ENCODE peak calls at places on chromosomes 1 and 21, in ten cellular contexts. Z is A172; R is GDM1; O is hypothalamus; A is GM19239; M is stimulated activated naive CD8-positive, alpha-beta T cell treated with anti-CD3 and anti-CD28 coated beads, Interleukin-15, amount 100 ng/mL, for 72 hours; N is activated CD4-positive, alpha-beta T cell treated with anti-CD3 and anti-CD28 coated beads, Interleukin-2, amount 10 ng/mL, durations not matched to agents 7 days and 5 days; W is cardiac muscle cell; L is skeletal muscle cell; J is H7. S is an unnamed sample.

GRCh38 chr1:243793298-243793697 is 56.7 kb downstream of the AKT3 start:
- DNase-seq in N (no peak), Z (no peak), R (no peak), W (no peak), M (no peak), A (no peak), L (no peak), J (no peak), O (no peak), S (no peak)

GRCh38 chr1:93604411-93604810 is 77.2 kb downstream of the BCAR3 start:
- DNase-seq in W (no peak), M (no peak), J (no peak), O (no peak), A (no peak), Z (no peak), R (no peak), L (no peak), N (no peak), S (no peak)

GRCh38 chr1:65371544-65371943 is 48.9 kb upstream of the LEPR start:
- DNase-seq in M (no peak), W (no peak), J (no peak), R (no peak), N (no peak), Z (no peak), O (no peak), L (no peak), A (no peak), S (no peak)

GRCh38 chr1:57204091-57204490 is 219.8 kb downstream of the DAB1 start:
- DNase-seq in J (no peak), R (no peak), A (no peak), O (no peak), L (no peak), M (no peak), N (no peak), Z (no peak), W (no peak), S (no peak)

GRCh38 chr1:87852410-87853202 is 523.9 kb downstream of the LMO4 start:
- DNase-seq in M (no peak), L (no peak), O (no peak), R (no peak), N (no peak), A (no peak), J (no peak), Z (no peak), W (no peak), S (no peak)

GRCh38 chr1:224540535-224540934 is 75.6 kb upstream of the CNIH3 start:
- DNase-seq in J (no peak), Z (peak), W (no peak), N (no peak), R (no peak), M (no peak), A (no peak), L (no peak), O (no peak), S (no peak)

GRCh38 chr1:234226106-234226818 is 147.0 kb upstream of the COA6 start:
- DNase-seq in J (peak), W (no peak), Z (no peak), R (no peak), O (no peak), M (no peak), N (no peak), A (no peak), L (no peak), S (no peak)

GRCh38 chr21:43936186-43936967 is 71.4 kb downstream of the AGPAT3 start:
- DNase-seq in L (no peak), Z (no peak), W (no peak), J (peak), N (no peak), M (no peak), O (no peak), R (no peak), A (no peak), S (no peak)

GRCh38 chr1:182418929-182419328 is 18.5 kb upstream of the TEDDM1 start:
- DNase-seq in N (no peak), R (no peak), Z (no peak), L (no peak), A (no peak), O (no peak), M (no peak), J (no peak), W (no peak), S (no peak)

GRCh38 chr1:95353185-95353584 is 119.2 kb downstream of the RWDD3 start:
- DNase-seq in R (no peak), M (no peak), N (no peak), L (no peak), O (no peak), W (no peak), A (no peak), Z (no peak), J (no peak), S (peak)

GRCh38 chr1:207752456-207753132 is 740 bp downstream of the CD46 start:
- DNase-seq in W (peak), L (no peak), Z (peak), R (no peak), A (no peak), M (peak), N (peak), O (peak), J (peak), S (peak)

GRCh38 chr1:121569407-121569806 is 384.6 kb downstream of the SRGAP2C start:
- DNase-seq in M (no peak), L (no peak), W (no peak), A (no peak), Z (no peak), J (no peak), O (no peak), N (no peak), R (no peak), S (no peak)

GRCh38 chr1:43199093-43199726 is 27.1 kb downstream of the CFAP57 start:
- DNase-seq in A (peak), J (no peak), W (no peak), O (no peak), R (no peak), L (no peak), Z (no peak), N (no peak), M (no peak), S (peak)

GRCh38 chr1:117686907-117687306 is 81.1 kb downstream of the TENT5C start:
- DNase-seq in J (no peak), L (no peak), R (no peak), A (no peak), M (no peak), N (no peak), O (no peak), W (peak), Z (peak), S (no peak)

GRCh38 chr21:19245188-19245580 is 841.6 kb upstream of the TMPRSS15 start:
- DNase-seq in O (no peak), A (no peak), N (no peak), L (no peak), W (no peak), J (no peak), R (no peak), M (no peak), Z (no peak), S (no peak)

GRCh38 chr1:64894438-64895196 is 71.7 kb downstream of the JAK1 start:
- DNase-seq in W (no peak), R (no peak), L (no peak), M (no peak), N (no peak), J (no peak), A (no peak), Z (no peak), O (no peak), S (no peak)

GRCh38 chr1:58627221-58627620 is 50.2 kb upstream of the TACSTD2 start:
- DNase-seq in W (no peak), Z (no peak), J (no peak), A (no peak), L (no peak), M (no peak), N (no peak), R (no peak), O (no peak), S (no peak)

GRCh38 chr1:116661633-116662032 is 5.9 kb downstream of the IGSF3 start:
- DNase-seq in A (no peak), R (no peak), J (no peak), O (no peak), W (no peak), L (no peak), N (no peak), M (no peak), Z (no peak), S (peak)

GRCh38 chr1:244651956-244652698 is 799 bp upstream of the DESI2 start:
- DNase-seq in N (no peak), O (no peak), W (no peak), L (peak), M (no peak), Z (no peak), J (peak), A (no peak), R (no peak), S (no peak)

GRCh38 chr1:223748773-223749733 is 36.7 kb downstream of the CAPN2 start:
- DNase-seq in M (peak), R (peak), N (peak), L (no peak), W (peak), J (peak), A (peak), O (peak), Z (no peak), S (no peak)

GRCh38 chr1:70504821-70505193 is 93.7 kb downstream of the CTH start:
- DNase-seq in A (no peak), J (no peak), O (no peak), W (peak), L (peak), M (no peak), Z (peak), N (no peak), R (no peak), S (no peak)

GRCh38 chr1:154847891-154848290 is 22.2 kb downstream of the KCNN3 start:
- DNase-seq in W (peak), O (peak), N (no peak), L (no peak), A (no peak), J (no peak), M (no peak), Z (no peak), R (no peak), S (peak)

GRCh38 chr1:247905181-247905580 is 9.8 kb downstream of the OR2W3 start:
- DNase-seq in N (no peak), W (no peak), M (no peak), Z (no peak), J (no peak), O (no peak), L (no peak), A (no peak), R (no peak), S (no peak)

GRCh38 chr1:19405195-19405760 is 80.1 kb downstream of the CAPZB start:
- DNase-seq in O (no peak), R (no peak), W (no peak), Z (no peak), A (no peak), J (no peak), N (no peak), L (no peak), M (no peak), S (peak)

GRCh38 chr1:10960954-10961833 is 51.3 kb upstream of the TARDBP start:
- DNase-seq in J (peak), W (peak), O (peak), R (peak), M (peak), A (peak), N (peak), L (no peak), Z (peak), S (peak)

GRCh38 chr1:158771950-158772866 is at the start of gene OR6N1:
- DNase-seq in A (no peak), Z (no peak), O (no peak), M (no peak), R (no peak), L (no peak), J (no peak), N (no peak), W (peak), S (no peak)

GRCh38 chr1:186002426-186002825 is 268.2 kb downstream of the HMCN1 start:
- DNase-seq in A (no peak), N (no peak), W (peak), L (no peak), M (no peak), O (no peak), Z (no peak), J (no peak), R (no peak), S (no peak)

GRCh38 chr1:27018316-27018715 is 5.7 kb upstream of the TENT5B start:
- DNase-seq in J (no peak), W (no peak), R (no peak), Z (no peak), M (no peak), L (no peak), A (no peak), O (no peak), N (no peak), S (no peak)

GRCh38 chr1:114094303-114094663 is 59.4 kb downstream of the SYT6 start:
- DNase-seq in L (no peak), O (no peak), Z (peak), M (no peak), J (no peak), W (peak), A (no peak), R (no peak), N (no peak), S (no peak)

GRCh38 chr1:110340207-110340468 is 961 bp downstream of the RBM15 start:
- DNase-seq in Z (no peak), N (no peak), J (no peak), M (no peak), O (no peak), W (no peak), A (no peak), L (no peak), R (no peak), S (no peak)

GRCh38 chr1:245153081-245153644 is 1.6 kb upstream of the KIF26B start:
- DNase-seq in Z (peak), O (peak), R (peak), A (peak), L (peak), M (peak), N (peak), W (peak), J (peak), S (peak)

GRCh38 chr21:42653492-42654061 is at the start of gene PDE9A:
- DNase-seq in O (peak), M (peak), Z (no peak), A (no peak), N (peak), J (peak), R (no peak), L (no peak), W (no peak), S (peak)

GRCh38 chr1:108512239-108513071 is 47.4 kb upstream of the EEIG2 start:
- DNase-seq in W (peak), R (peak), L (no peak), N (peak), M (no peak), A (no peak), O (no peak), J (no peak), Z (peak), S (peak)

GRCh38 chr1:9960705-9961562 is 17.7 kb downstream of the NMNAT1 start:
- DNase-seq in Z (peak), L (no peak), M (no peak), R (no peak), O (no peak), A (peak), N (no peak), W (peak), J (peak), S (peak)

GRCh38 chr1:32998997-32999396 is 34.4 kb upstream of the RNF19B start:
- DNase-seq in O (no peak), W (peak), A (no peak), Z (no peak), J (no peak), N (no peak), R (no peak), M (no peak), L (no peak), S (no peak)

GRCh38 chr21:33232640-33233039 is 2.9 kb downstream of the IFNAR2 start:
- DNase-seq in R (no peak), A (no peak), M (no peak), W (peak), Z (no peak), N (no peak), O (no peak), L (no peak), J (no peak), S (no peak)

GRCh38 chr1:6612641-6613360 is 730 bp upstream of the PHF13 start:
- DNase-seq in M (no peak), L (no peak), J (no peak), N (no peak), R (no peak), Z (peak), W (peak), O (peak), A (no peak), S (peak)